ENCODE peak calls at places on chromosomes 13 and 19, in five cellular contexts. V is NCI-H2107; N is HFFc6; L is T follicular helper cell; M is activated naive CD4-positive, alpha-beta T cell treated with anti-CD3 and anti-CD28 coated beads, Interleukin-2, amount 10 ng/mL, durations not matched to agents 7 days and 5 days. Y is an unnamed sample.

GRCh38 chr19:29833614-29834261 is 21.9 kb downstream of the CCNE1 start:
- DNase-seq in M (no peak), L (no peak), N (no peak), V (no peak), Y (no peak)

GRCh38 chr19:34278783-34279182 is 24.4 kb downstream of the GARRE1 start:
- DNase-seq in N (no peak), M (no peak), V (no peak), L (no peak), Y (no peak)

GRCh38 chr13:73072501-73072900 is 13.7 kb downstream of the KLF5 start:
- DNase-seq in N (no peak), L (no peak), M (no peak), V (no peak), Y (no peak)

GRCh38 chr13:30997697-30998547 is 65.5 kb downstream of the TEX26 start:
- DNase-seq in N (no peak), L (no peak), M (no peak), V (no peak), Y (no peak)

GRCh38 chr19:37172368-37173366 is at the start of gene ZNF585A:
- DNase-seq in M (peak), L (peak), V (peak), N (peak), Y (peak)

GRCh38 chr13:54004026-54004699 is 975.5 kb downstream of the OLFM4 start:
- DNase-seq in M (no peak), L (no peak), N (no peak), V (no peak), Y (no peak)

GRCh38 chr13:99657848-99658265 is 156.6 kb downstream of the TM9SF2 start:
- DNase-seq in M (peak), L (peak), V (no peak), N (no peak), Y (no peak)

GRCh38 chr19:17530586-17530985 is 19.1 kb downstream of the PGLS start:
- DNase-seq in V (no peak), N (no peak), M (no peak), L (no peak), Y (no peak)

GRCh38 chr19:16589917-16590316 is 17.7 kb upstream of the SLC35E1 start:
- DNase-seq in M (no peak), V (peak), N (no peak), L (no peak), Y (peak)

GRCh38 chr19:53874384-53874995 is 6.8 kb downstream of the MYADM start:
- DNase-seq in V (no peak), M (peak), L (no peak), N (no peak), Y (no peak)

GRCh38 chr13:103961784-103962183 is 895.6 kb upstream of the SLC10A2 start:
- DNase-seq in M (no peak), V (no peak), L (no peak), N (no peak), Y (no peak)

GRCh38 chr19:1401138-1401888 is at the start of gene GAMT:
- DNase-seq in M (peak), N (no peak), V (no peak), L (peak), Y (peak)

GRCh38 chr19:1825909-1826556 is 14.0 kb upstream of the ATP8B3 start:
- DNase-seq in L (peak), V (peak), M (peak), N (peak), Y (peak)

GRCh38 chr19:38862321-38863059 is 12.7 kb upstream of the HNRNPL start:
- DNase-seq in V (peak), L (no peak), N (no peak), M (no peak), Y (no peak)

GRCh38 chr19:18915639-18916038 is 3.5 kb downstream of the COPE start:
- DNase-seq in V (no peak), L (no peak), N (peak), M (peak), Y (peak)

Y was measured in DND-41.